ENCODE peak calls at places on chromosome X, in six cellular contexts. Q, G, X, V, A and B are unnamed samples.
A peak's percentile ranks its signal among the peaks of the same experiment; 100 is the strongest.

GRCh38 chrX:71637253-71637618 is 18.9 kb upstream of the CXCR3 start:
- DNase-seq in X (no peak), A (no peak), Q (no peak), V (peak; percentile 47), G (no peak), B (no peak)

GRCh38 chrX:78643874-78644273 is 15.3 kb downstream of the RTL3 start:
- DNase-seq in V (no peak), X (no peak), A (no peak), Q (no peak), G (no peak), B (no peak)

GRCh38 chrX:34893741-34894140 is 48.9 kb upstream of the FAM47B start:
- DNase-seq in X (no peak), Q (no peak), G (no peak), V (peak; percentile 24), A (no peak), B (no peak)

GRCh38 chrX:101668143-101668542 is 8.5 kb upstream of the ARMCX2 start:
- DNase-seq in A (no peak), V (no peak), X (no peak), G (no peak), Q (no peak), B (no peak)

GRCh38 chrX:155027509-155028066 is 944 bp downstream of the FUNDC2 start:
- DNase-seq in A (no peak), X (no peak), V (peak; percentile 83), G (no peak), Q (peak; percentile 21), B (no peak)

GRCh38 chrX:130299279-130300009 is 30.7 kb upstream of the ZNF280C start:
- DNase-seq in V (peak; percentile 37), G (no peak), X (no peak), Q (no peak), A (no peak), B (no peak)

GRCh38 chrX:126994011-126994410 is 174.5 kb downstream of the PRR32 start:
- DNase-seq in X (no peak), Q (peak; percentile 18), V (no peak), G (no peak), A (no peak), B (no peak)

GRCh38 chrX:145832796-145833195 is 15.2 kb downstream of the SLITRK2 start:
- DNase-seq in G (no peak), A (no peak), X (no peak), Q (no peak), V (no peak), B (no peak)

GRCh38 chrX:132119821-132120220 is 8.0 kb downstream of the FRMD7 start:
- DNase-seq in Q (no peak), X (no peak), A (no peak), V (peak; percentile 91), G (no peak), B (no peak)

GRCh38 chrX:101682723-101683122 is 23.1 kb upstream of the ARMCX2 start:
- DNase-seq in G (no peak), Q (no peak), V (peak; percentile 14), A (no peak), X (no peak), B (no peak)

GRCh38 chrX:152821145-152821765 is 9.3 kb downstream of the CETN2 start:
- DNase-seq in X (peak; percentile 47), G (no peak), V (peak; percentile 54), Q (no peak), A (no peak), B (peak; percentile 13)

GRCh38 chrX:154002215-154002719 is 17.4 kb downstream of the IRAK1 start:
- DNase-seq in Q (peak; percentile 31), X (no peak), G (peak; percentile 87), A (no peak), V (peak; percentile 87), B (no peak)

GRCh38 chrX:9443327-9443726 is 21.5 kb upstream of the TBL1X start:
- DNase-seq in X (no peak), G (no peak), A (no peak), V (no peak), Q (no peak), B (no peak)

GRCh38 chrX:13868481-13869040 is 51.7 kb upstream of the GPM6B start:
- DNase-seq in G (no peak), X (no peak), V (no peak), Q (no peak), A (no peak), B (no peak)

GRCh38 chrX:10078266-10078665 is 78.5 kb upstream of the CLCN4 start:
- DNase-seq in A (no peak), V (no peak), G (no peak), X (no peak), Q (no peak), B (no peak)

GRCh38 chrX:121308276-121308805 is 260.9 kb downstream of the GLUD2 start:
- DNase-seq in X (peak; percentile 4), Q (peak; percentile 28), V (peak; percentile 60), A (no peak), G (no peak), B (peak; percentile 2)

GRCh38 chrX:106932492-106932923 is 12.3 kb downstream of the CLDN2 start:
- DNase-seq in A (no peak), V (peak; percentile 56), X (peak; percentile 31), G (no peak), Q (no peak), B (no peak)

GRCh38 chrX:77160301-77160700 is 286.9 kb upstream of the FGF16 start:
- DNase-seq in G (no peak), X (no peak), V (no peak), A (peak; percentile 8), Q (no peak), B (no peak)

GRCh38 chrX:64842492-64842891 is 133.8 kb downstream of the ZC4H2 start:
- DNase-seq in X (no peak), A (no peak), V (no peak), Q (no peak), G (no peak), B (no peak)

GRCh38 chrX:149948001-149948400 is 9.7 kb upstream of the EOLA2 start:
- DNase-seq in X (no peak), Q (no peak), V (no peak), A (no peak), G (no peak), B (no peak)

GRCh38 chrX:104318330-104319009 is 63.7 kb upstream of the ESX1 start:
- DNase-seq in V (peak; percentile 86), X (peak; percentile 43), A (no peak), Q (no peak), G (no peak), B (no peak)

GRCh38 chrX:129961180-129962083 is 21.0 kb upstream of the BCORL1 start:
- DNase-seq in V (peak; percentile 87), G (peak; percentile 89), A (peak; percentile 46), Q (no peak), X (peak; percentile 54), B (peak; percentile 73)

GRCh38 chrX:49754238-49754857 is 58.6 kb upstream of the PAGE1 start:
- DNase-seq in V (peak; percentile 24), G (no peak), X (peak; percentile 4), A (peak; percentile 19), Q (no peak), B (peak; percentile 10)

GRCh38 chrX:63424063-63424462 is 72.9 kb upstream of the SPIN4 start:
- DNase-seq in A (no peak), X (no peak), Q (no peak), V (peak; percentile 58), G (no peak), B (no peak)

GRCh38 chrX:17774053-17774452 is 36.8 kb downstream of the SCML1 start:
- DNase-seq in V (no peak), A (no peak), G (no peak), X (no peak), Q (no peak), B (no peak)

GRCh38 chrX:106791495-106791894 is 11.0 kb upstream of the TBC1D8B start:
- DNase-seq in V (peak; percentile 7), Q (no peak), G (no peak), A (no peak), X (no peak), B (no peak)

GRCh38 chrX:119984652-119985051 is 41.1 kb upstream of the NKAP start:
- DNase-seq in X (no peak), G (no peak), V (no peak), Q (no peak), A (no peak), B (no peak)

GRCh38 chrX:17802756-17803155 is 58.3 kb downstream of the RAI2 start:
- DNase-seq in Q (no peak), X (no peak), A (no peak), G (no peak), V (peak; percentile 10), B (no peak)

GRCh38 chrX:144265641-144266040 is 381.8 kb downstream of the UBE2NL start:
- DNase-seq in X (no peak), V (no peak), Q (no peak), A (no peak), G (no peak), B (no peak)

GRCh38 chrX:17549005-17549685 is 174.1 kb downstream of the NHS start:
- DNase-seq in G (no peak), A (no peak), V (no peak), X (no peak), Q (no peak), B (no peak)

GRCh38 chrX:123846598-123847038 is 13.2 kb upstream of the XIAP start:
- DNase-seq in X (no peak), A (no peak), V (peak; percentile 96), G (no peak), Q (no peak), B (no peak)

GRCh38 chrX:23756165-23756564 is 13.1 kb upstream of the ACOT9 start:
- DNase-seq in G (no peak), Q (peak; percentile 43), X (peak; percentile 41), V (peak; percentile 65), A (peak; percentile 50), B (no peak)

GRCh38 chrX:2635366-2635765 is 55.7 kb upstream of the CD99 start:
- DNase-seq in A (no peak), V (no peak), G (no peak), Q (no peak), X (no peak), B (no peak)

GRCh38 chrX:68183612-68184214 is 249.6 kb downstream of the OPHN1 start:
- DNase-seq in X (peak; percentile 12), Q (no peak), G (no peak), A (no peak), V (peak; percentile 66), B (no peak)

GRCh38 chrX:20433376-20433775 is 166.7 kb upstream of the RPS6KA3 start:
- DNase-seq in A (no peak), V (peak; percentile 30), Q (no peak), X (no peak), G (no peak), B (no peak)

GRCh38 chrX:23737413-23737812 is 5.7 kb downstream of the ACOT9 start:
- DNase-seq in Q (no peak), G (no peak), V (peak; percentile 42), X (no peak), A (no peak), B (no peak)

GRCh38 chrX:39439910-39440733 is 638.9 kb downstream of the MID1IP1 start:
- DNase-seq in Q (no peak), A (no peak), G (no peak), V (no peak), X (no peak), B (no peak)